ENCODE peak calls at places on chromosomes 12 and 14, in six cellular contexts. J is GM12878, Y is H1, H is SK-N-SH, N is HepG2, Z is K562. G is an unnamed sample.

GRCh38 chr12:51323966-51324895 is at the start of gene BIN2:
- DNase-seq in Z (no peak), H (no peak), Y (no peak), J (no peak), N (no peak), G (peak; percentile 88)

GRCh38 chr14:35352274-35353233 is 52.0 kb downstream of the NFKBIA start:
- DNase-seq in Z (no peak), J (no peak), N (no peak), Y (no peak), H (no peak), G (no peak)

GRCh38 chr12:121797937-121798801 is 4.7 kb upstream of the RHOF start:
- DNase-seq in N (no peak), Z (peak; percentile 65), H (peak; percentile 83), J (no peak), Y (no peak), G (no peak)

GRCh38 chr12:53062011-53062961 is 12.4 kb downstream of the TNS2 start:
- DNase-seq in J (no peak), N (no peak), H (no peak), Z (no peak), Y (no peak), G (no peak)

GRCh38 chr14:63273717-63274673 is 44.7 kb downstream of the GPHB5 start:
- DNase-seq in Z (no peak), N (no peak), H (no peak), Y (no peak), J (no peak), G (no peak)

GRCh38 chr12:124822218-124822617 is 41.4 kb downstream of the SCARB1 start:
- DNase-seq in H (no peak), J (no peak), N (no peak), Y (no peak), Z (no peak), G (no peak)

GRCh38 chr12:99200711-99201384 is 446.7 kb upstream of the GARIN6 start:
- DNase-seq in J (no peak), N (no peak), Y (no peak), Z (no peak), H (no peak), G (no peak)

GRCh38 chr14:29140059-29140458 is 373.5 kb downstream of the FOXG1 start:
- DNase-seq in H (no peak), J (no peak), N (no peak), Z (no peak), Y (no peak), G (no peak)

GRCh38 chr12:123655420-123655819 is 15.5 kb upstream of the TCTN2 start:
- DNase-seq in Z (no peak), Y (no peak), H (no peak), N (no peak), J (peak; percentile 48), G (no peak)

GRCh38 chr14:22422238-22422637 is 166.8 kb downstream of the DAD1 start:
- DNase-seq in N (no peak), Z (no peak), J (no peak), Y (no peak), H (no peak), G (no peak)

GRCh38 chr14:103543140-103543539 is 14.1 kb downstream of the TRMT61A start:
- DNase-seq in Z (no peak), J (no peak), Y (no peak), H (peak; percentile 45), N (no peak), G (no peak)

GRCh38 chr12:89756638-89757321 is 48.1 kb upstream of the ATP2B1 start:
- DNase-seq in Y (no peak), N (peak; percentile 54), H (no peak), J (peak; percentile 97), Z (peak; percentile 68), G (peak; percentile 92)

GRCh38 chr12:131619736-131620506 is 91.0 kb upstream of the SFSWAP start:
- DNase-seq in Y (no peak), Z (no peak), N (no peak), J (no peak), H (no peak), G (no peak)

GRCh38 chr12:4143909-4144308 is 129.7 kb upstream of the CCND2 start:
- DNase-seq in Z (no peak), Y (no peak), H (no peak), J (no peak), N (peak; percentile 20), G (no peak)
- TF ChIP-seq CTCF in Z (no peak), Y (peak; percentile 17), H (no peak), J (peak; percentile 51), N (no peak), G (no peak)

GRCh38 chr12:130476451-130476850 is 138.8 kb downstream of the PIWIL1 start:
- DNase-seq in N (no peak), Y (no peak), H (no peak), J (no peak), Z (no peak), G (no peak)
- TF ChIP-seq GABPA in N (no peak), Y (no peak), H (no peak), J (no peak), Z (no peak), G (no peak)

DNA sequence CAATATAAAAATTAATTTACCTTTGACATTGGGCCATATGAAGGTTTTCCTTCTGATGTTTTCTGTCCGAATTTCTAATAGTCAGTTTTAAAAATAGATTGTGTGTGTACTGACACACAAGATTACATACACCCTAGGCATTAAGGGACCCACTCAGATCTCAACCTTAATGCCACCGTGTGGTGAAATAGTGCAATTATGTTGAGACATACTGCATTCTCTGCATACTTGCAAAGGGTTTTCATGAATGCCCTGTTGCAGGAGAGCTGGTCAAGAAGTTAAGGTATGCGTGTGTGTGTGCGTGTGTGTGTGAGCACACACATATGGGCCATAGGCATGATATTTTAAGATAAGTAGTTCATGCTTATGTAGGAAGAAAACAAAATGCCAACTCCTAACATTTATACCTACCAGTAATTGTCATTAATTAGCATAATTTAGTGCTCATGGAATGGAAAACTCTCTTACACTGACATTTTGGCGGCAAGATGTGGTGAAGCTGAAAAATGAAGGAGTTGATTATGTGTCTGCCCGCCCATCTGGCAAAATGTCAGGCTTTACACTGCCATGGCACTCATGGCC is 58.8 kb downstream of the PIK3C2G start:
- DNase-seq in J (no peak), N (peak; percentile 74), Z (peak; percentile 2), H (peak; percentile 22), Y (no peak), G (peak; percentile 6)
- TF ChIP-seq CTCF in J (peak; percentile 26), N (peak; percentile 73), Z (peak; percentile 22), H (peak; percentile 67), Y (peak; percentile 63), G (peak; percentile 25)

DNA sequence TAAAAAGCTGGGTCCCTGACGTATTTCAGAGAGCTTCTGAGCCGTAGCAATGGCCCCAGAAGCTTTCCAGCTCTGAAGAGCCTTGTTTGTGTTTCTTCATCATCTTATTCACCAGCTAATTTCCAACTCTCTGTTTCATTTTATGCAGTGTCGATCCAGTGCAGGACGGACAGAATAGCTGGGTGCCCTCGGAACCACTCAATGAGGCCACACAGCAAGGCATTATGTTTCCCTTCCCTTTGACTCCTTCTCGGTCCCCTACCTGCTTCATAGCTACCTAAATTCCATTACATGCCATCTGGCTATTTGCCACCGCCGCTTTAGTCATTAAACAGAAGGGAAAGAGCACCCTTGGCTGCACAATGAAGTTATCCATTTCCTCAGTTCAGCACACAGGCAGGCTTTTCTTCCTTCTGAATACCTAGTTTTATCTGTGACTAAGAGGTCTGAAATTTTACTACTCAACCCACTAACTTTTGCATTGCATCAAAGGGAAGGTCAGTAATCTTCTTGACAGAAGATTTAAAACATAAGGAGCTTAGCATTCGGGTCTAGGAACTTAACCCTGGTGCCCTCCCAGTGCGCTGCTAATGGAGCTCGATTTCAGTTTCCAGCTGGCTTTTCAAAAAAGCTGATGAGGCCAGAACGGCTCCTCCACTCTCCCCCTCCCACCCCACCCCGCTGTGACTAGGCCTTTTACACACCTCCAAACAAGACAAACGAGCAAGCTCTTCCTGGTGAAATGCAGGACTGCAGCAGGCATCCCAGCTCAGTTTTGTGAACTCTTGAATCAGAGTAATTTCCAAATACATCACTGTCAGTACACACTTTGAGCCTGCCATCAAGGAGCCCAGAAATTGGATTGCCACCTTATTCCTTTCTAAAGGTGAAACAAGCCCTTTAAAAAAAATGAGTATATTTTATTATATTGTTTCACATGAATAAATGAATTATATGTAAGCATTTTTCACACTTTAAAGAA is 176.7 kb downstream of the GXYLT1 start:
- DNase-seq in J (no peak), H (peak; percentile 14), Z (no peak), Y (peak; percentile 45), N (no peak), G (no peak)
- TF ChIP-seq GABPA in J (no peak), H (no peak), Z (no peak), Y (no peak), N (no peak), G (no peak)

GRCh38 chr12:20624718-20625117 is 70.4 kb upstream of the SLCO1C1 start:
- DNase-seq in H (peak; percentile 19), J (no peak), N (peak; percentile 56), Z (no peak), Y (no peak), G (no peak)
- TF ChIP-seq CTCF in H (peak; percentile 60), J (no peak), N (peak; percentile 47), Z (no peak), Y (peak; percentile 67), G (no peak)

GRCh38 chr14:76329150-76329881 is 46.6 kb upstream of the ESRRB start:
- DNase-seq in H (no peak), Y (peak; percentile 67), N (no peak), Z (no peak), J (no peak), G (no peak)
- TF ChIP-seq GABPA in H (no peak), Y (no peak), N (no peak), Z (no peak), J (no peak), G (no peak)